ENCODE peak calls at places on chromosome 19, in seven cellular contexts. R is GM23248, I is OCI-LY7, P is hepatocyte, D is neural progenitor cell, V is SK-N-SH, T is HCT116. X is an unnamed sample.

GRCh38 chr19:30710721-30711120 is 338.5 kb downstream of the ZNF536 start:
- DNase-seq in R (no peak), I (no peak), P (no peak), D (no peak), V (no peak), T (no peak), X (no peak)

GRCh38 chr19:13012690-13013608 is 17.7 kb downstream of the NFIX start:
- DNase-seq in R (peak), I (no peak), P (peak), D (peak), V (no peak), T (no peak), X (peak)

GRCh38 chr19:17037966-17038500 is 11.4 kb upstream of the CPAMD8 start:
- DNase-seq in R (peak), I (no peak), P (no peak), D (no peak), V (no peak), T (no peak), X (no peak)

GRCh38 chr19:53808710-53809125 is 15.4 kb downstream of the NLRP12 start:
- DNase-seq in R (peak), I (peak), P (peak), D (peak), V (peak), T (peak), X (peak)

GRCh38 chr19:9939301-9939913 is 3.1 kb upstream of the OLFM2 start:
- DNase-seq in R (peak), I (no peak), P (no peak), D (peak), V (no peak), T (no peak), X (peak)

GRCh38 chr19:27776020-27776419 is 1436.9 kb downstream of the UQCRFS1 start:
- DNase-seq in R (peak), I (peak), P (no peak), D (no peak), V (no peak), T (no peak), X (peak)

GRCh38 chr19:11680689-11681302 is 58.0 kb downstream of the ZNF823 start:
- DNase-seq in R (no peak), I (no peak), P (no peak), D (no peak), V (no peak), T (no peak), X (no peak)

GRCh38 chr19:10655457-10656312 is 1.5 kb downstream of the ILF3 start:
- DNase-seq in R (peak), I (peak), P (peak), D (peak), V (peak), T (no peak), X (peak)

GRCh38 chr19:40523322-40524047 is 53.2 kb upstream of the SHKBP1 start:
- DNase-seq in R (peak), I (peak), P (peak), D (peak), V (peak), T (peak), X (peak)

GRCh38 chr19:38559428-38560401 is 58.0 kb downstream of the MAP4K1 start:
- DNase-seq in R (peak), I (peak), P (no peak), D (no peak), V (no peak), T (no peak), X (no peak)

GRCh38 chr19:6970021-6970420 is 51.2 kb downstream of the MBD3L2B start:
- DNase-seq in R (no peak), I (no peak), P (no peak), D (no peak), V (no peak), T (no peak), X (no peak)

GRCh38 chr19:49161987-49162386 is 4.4 kb downstream of the TRPM4 start:
- DNase-seq in R (peak), I (no peak), P (no peak), D (no peak), V (no peak), T (no peak), X (no peak)

GRCh38 chr19:19997656-19998268 is 41.5 kb downstream of the ZNF682 start:
- DNase-seq in R (peak), I (peak), P (no peak), D (peak), V (peak), T (no peak), X (peak)

GRCh38 chr19:13015361-13016231 is 20.3 kb downstream of the NFIX start:
- DNase-seq in R (peak), I (no peak), P (no peak), D (peak), V (no peak), T (no peak), X (peak)

GRCh38 chr19:16066611-16067104 is 9.6 kb upstream of the TPM4 start:
- DNase-seq in R (peak), I (peak), P (no peak), D (no peak), V (peak), T (peak), X (no peak)

GRCh38 chr19:1970003-1970805 is 29.2 kb downstream of the CSNK1G2 start:
- DNase-seq in R (no peak), I (no peak), P (no peak), D (no peak), V (no peak), T (no peak), X (no peak)

GRCh38 chr19:38650911-38651584 is 3.6 kb downstream of the ACTN4 start:
- DNase-seq in R (peak), I (no peak), P (peak), D (no peak), V (no peak), T (no peak), X (no peak)

GRCh38 chr19:36136975-36137686 is 2.7 kb upstream of the CAPNS1 start:
- DNase-seq in R (peak), I (no peak), P (no peak), D (no peak), V (no peak), T (peak), X (no peak)

GRCh38 chr19:1456121-1456900 is 6.4 kb downstream of the APC2 start:
- DNase-seq in R (no peak), I (no peak), P (no peak), D (no peak), V (no peak), T (no peak), X (peak)

GRCh38 chr19:40716031-40716654 is 543 bp downstream of the COQ8B start:
- DNase-seq in R (peak), I (peak), P (no peak), D (no peak), V (no peak), T (peak), X (no peak)

GRCh38 chr19:57280913-57281425 is 684 bp downstream of the ZNF460 start:
- DNase-seq in R (peak), I (peak), P (peak), D (no peak), V (peak), T (no peak), X (no peak)

GRCh38 chr19:52567921-52568320 is 2.2 kb upstream of the ZNF701 start:
- DNase-seq in R (no peak), I (no peak), P (no peak), D (no peak), V (no peak), T (no peak), X (no peak)

GRCh38 chr19:11018179-11018578 is 57.3 kb downstream of the SMARCA4 start:
- DNase-seq in R (peak), I (no peak), P (peak), D (no peak), V (no peak), T (no peak), X (no peak)

GRCh38 chr19:4977299-4978174 is 8.6 kb downstream of the KDM4B start:
- DNase-seq in R (peak), I (no peak), P (no peak), D (no peak), V (peak), T (no peak), X (no peak)

GRCh38 chr19:6414033-6414643 is 10.5 kb downstream of the KHSRP start:
- DNase-seq in R (no peak), I (no peak), P (no peak), D (peak), V (peak), T (no peak), X (peak)

GRCh38 chr19:45293682-45294081 is 29.0 kb downstream of the CKM start:
- DNase-seq in R (no peak), I (no peak), P (no peak), D (no peak), V (no peak), T (no peak), X (no peak)

GRCh38 chr19:52366414-52366824 is 3.3 kb upstream of the ZNF880 start:
- DNase-seq in R (no peak), I (no peak), P (no peak), D (no peak), V (no peak), T (no peak), X (no peak)

GRCh38 chr19:38308926-38309614 is 5.0 kb downstream of the C19orf33 start:
- DNase-seq in R (no peak), I (no peak), P (no peak), D (no peak), V (no peak), T (no peak), X (no peak)

GRCh38 chr19:30648321-30648720 is 276.1 kb downstream of the ZNF536 start:
- DNase-seq in R (peak), I (no peak), P (no peak), D (no peak), V (peak), T (no peak), X (no peak)

GRCh38 chr19:19405919-19406877 is 723 bp downstream of the GATAD2A start:
- DNase-seq in R (peak), I (peak), P (peak), D (peak), V (peak), T (no peak), X (peak)

GRCh38 chr19:44816301-44816700 is 7.4 kb downstream of the BCAM start:
- DNase-seq in R (no peak), I (no peak), P (no peak), D (no peak), V (peak), T (no peak), X (no peak)

GRCh38 chr19:3589439-3589838 is 4.2 kb downstream of the GIPC3 start:
- DNase-seq in R (no peak), I (no peak), P (no peak), D (no peak), V (no peak), T (no peak), X (no peak)

GRCh38 chr19:5448374-5448773 is 6.8 kb upstream of the ZNRF4 start:
- DNase-seq in R (no peak), I (no peak), P (no peak), D (no peak), V (no peak), T (no peak), X (no peak)

GRCh38 chr19:34096020-34096915 is 76.0 kb upstream of the LSM14A start:
- DNase-seq in R (peak), I (peak), P (peak), D (peak), V (peak), T (peak), X (peak)

GRCh38 chr19:54035215-54036178 is 28.2 kb downstream of the VSTM1 start:
- DNase-seq in R (peak), I (no peak), P (no peak), D (peak), V (no peak), T (no peak), X (peak)

GRCh38 chr19:50922316-50922853 is 11.2 kb upstream of the KLK4 start:
- DNase-seq in R (peak), I (peak), P (peak), D (peak), V (peak), T (peak), X (peak)
- H3K27ac ChIP-seq in R (no peak), I (no peak), P (no peak), D (no peak), V (no peak), T (no peak), X (no peak)

DNA sequence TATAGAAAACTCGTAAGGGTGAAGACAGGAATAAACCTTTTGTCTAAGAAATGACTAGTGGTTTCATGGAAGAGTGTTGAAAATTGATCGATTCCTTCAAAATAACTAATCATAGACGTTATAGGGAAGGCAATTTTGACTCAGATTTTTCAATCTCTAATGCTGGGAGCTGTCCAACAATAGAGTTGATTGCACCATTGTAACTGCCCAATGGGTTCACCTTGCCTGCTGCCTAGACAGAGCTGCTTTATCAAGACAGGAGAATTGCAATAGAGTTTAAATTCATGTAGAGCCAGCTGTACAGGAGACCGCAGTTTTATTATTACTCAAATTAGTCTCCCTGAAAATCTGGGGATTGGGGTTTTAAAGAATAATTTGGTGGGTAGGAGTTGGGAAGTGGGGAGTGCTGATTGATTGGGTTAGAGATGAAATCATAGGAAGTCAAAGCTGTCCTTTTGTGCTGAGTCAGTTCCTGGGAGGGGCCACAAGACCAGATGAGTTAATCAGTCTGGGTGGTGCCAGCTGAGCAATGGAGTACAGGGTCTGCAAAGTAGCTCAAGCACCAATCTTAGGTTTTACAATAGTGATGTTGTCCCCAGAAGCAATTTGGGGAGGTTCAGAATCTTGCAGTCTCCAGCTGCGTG is 16.8 kb upstream of the ADGRE2 start:
- DNase-seq in R (no peak), I (no peak), P (no peak), D (no peak), V (no peak), T (no peak), X (no peak)
- TF ChIP-seq EZH2phosphoT487 in R (no peak), I (no peak), P (no peak), D (no peak), V (no peak), T (no peak), X (no peak)

GRCh38 chr19:55172741-55173140 is 6.3 kb upstream of the DNAAF3 start:
- DNase-seq in R (peak), I (no peak), P (no peak), D (no peak), V (no peak), T (no peak), X (no peak)
- H3K4me2 ChIP-seq in R (peak), I (peak), P (no peak), D (peak), V (no peak), T (peak), X (peak)

GRCh38 chr19:46555684-46556083 is 45.4 kb upstream of the CALM3 start:
- DNase-seq in R (no peak), I (no peak), P (no peak), D (no peak), V (no peak), T (no peak), X (no peak)

GRCh38 chr19:46559203-46559602 is 41.9 kb upstream of the CALM3 start:
- DNase-seq in R (no peak), I (no peak), P (no peak), D (no peak), V (no peak), T (no peak), X (no peak)
- H3K27ac ChIP-seq in R (no peak), I (no peak), P (no peak), D (no peak), V (no peak), T (no peak), X (no peak)

DNA sequence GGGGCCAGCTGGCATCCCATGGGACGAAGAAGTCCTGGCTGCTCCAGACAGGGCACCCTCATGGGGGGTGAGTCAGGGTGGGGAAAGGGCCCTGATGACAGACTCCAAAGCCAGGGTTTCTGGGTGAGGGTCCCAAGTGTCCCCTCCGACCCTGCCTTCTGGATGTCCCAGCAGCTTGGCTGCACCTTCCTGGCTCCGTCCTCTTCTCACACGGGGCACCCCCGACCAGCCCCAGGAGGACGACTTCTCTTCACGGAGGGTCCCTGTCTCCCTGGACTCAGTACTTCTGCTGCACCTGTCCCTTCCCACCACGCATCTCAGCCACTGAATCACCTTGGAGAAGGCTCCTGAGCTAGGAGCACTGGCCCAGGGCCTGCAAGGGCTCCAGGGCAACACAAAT is 19.9 kb downstream of the MIER2 start:
- DNase-seq in R (no peak), I (no peak), P (no peak), D (no peak), V (no peak), T (no peak), X (no peak)
- TF ChIP-seq EZH2phosphoT487 in R (no peak), I (no peak), P (no peak), D (no peak), V (no peak), T (no peak), X (no peak)

X was measured in GM23338.